ENCODE peak calls at places on chromosomes 3 and 15, in six cellular contexts. R is GM23338, N is spleen, W is stomach, X is GM12878, I is H1. K is an unnamed sample.

GRCh38 chr3:53166781-53167291 is 5.8 kb downstream of the PRKCD start:
- DNase-seq in W (peak), X (no peak), I (no peak), N (peak), R (no peak), K (no peak)

GRCh38 chr3:122560680-122561079 is 3.4 kb downstream of the PARP9 start:
- DNase-seq in R (peak), N (no peak), I (no peak), X (peak), W (peak), K (peak)

GRCh38 chr3:23325466-23326065 is 122.4 kb downstream of the UBE2E2 start:
- DNase-seq in W (no peak), I (no peak), N (no peak), X (peak), R (no peak), K (no peak)

GRCh38 chr3:4751057-4752051 is 227.9 kb upstream of the BHLHE40 start:
- DNase-seq in X (no peak), R (no peak), N (no peak), W (no peak), I (no peak), K (no peak)

GRCh38 chr3:147919496-147919895 is 510.3 kb downstream of the ZIC1 start:
- DNase-seq in R (no peak), N (no peak), W (no peak), X (no peak), I (no peak), K (no peak)

GRCh38 chr3:37308247-37308646 is 133.9 kb upstream of the LRRFIP2 start:
- DNase-seq in R (peak), I (no peak), X (no peak), N (no peak), W (no peak), K (peak)

GRCh38 chr15:57920916-57921315 is 144.6 kb downstream of the ALDH1A2 start:
- DNase-seq in I (no peak), R (no peak), N (no peak), X (no peak), W (no peak), K (no peak)

GRCh38 chr15:90143176-90143655 is 40.9 kb upstream of the IDH2 start:
- DNase-seq in N (peak), W (peak), R (peak), I (peak), X (no peak), K (no peak)

GRCh38 chr15:72532991-72533601 is 59.0 kb downstream of the ARIH1 start:
- DNase-seq in I (no peak), R (peak), N (no peak), W (no peak), X (no peak), K (no peak)

GRCh38 chr3:45125550-45126026 is 20.6 kb downstream of the CDCP1 start:
- DNase-seq in W (peak), N (no peak), I (no peak), R (no peak), X (no peak), K (no peak)

GRCh38 chr3:114092151-114093000 is 35.8 kb downstream of the QTRT2 start:
- DNase-seq in N (no peak), R (peak), W (no peak), I (no peak), X (no peak), K (no peak)

GRCh38 chr3:183502782-183503181 is 52.7 kb downstream of the KLHL6 start:
- DNase-seq in R (no peak), I (no peak), X (no peak), N (no peak), W (no peak), K (no peak)

GRCh38 chr15:39621210-39621609 is 40.3 kb downstream of the THBS1 start:
- DNase-seq in X (no peak), R (no peak), I (no peak), W (no peak), N (no peak), K (no peak)

GRCh38 chr3:106963446-106963845 is 413.8 kb upstream of the CCDC54 start:
- DNase-seq in R (no peak), N (no peak), X (no peak), I (no peak), W (no peak), K (no peak)

GRCh38 chr3:125374996-125375941 is at the start of gene ZNF148:
- DNase-seq in X (peak), R (peak), W (peak), I (peak), N (peak), K (peak)

GRCh38 chr15:74406992-74407705 is 26.6 kb downstream of the SEMA7A start:
- DNase-seq in R (peak), W (no peak), X (no peak), I (no peak), N (no peak), K (no peak)

GRCh38 chr3:51393564-51393963 is 2.5 kb downstream of the RBM15B start:
- DNase-seq in R (no peak), I (no peak), W (no peak), N (no peak), X (no peak), K (no peak)

GRCh38 chr3:68964694-68965093 is 32.3 kb upstream of the TAFA4 start:
- DNase-seq in R (no peak), N (no peak), W (no peak), I (no peak), X (no peak), K (no peak)

GRCh38 chr3:129576514-129577345 is 29.7 kb downstream of the PLXND1 start:
- DNase-seq in W (peak), X (peak), R (no peak), I (no peak), N (peak), K (no peak)
- H3K4me3 ChIP-seq in W (no peak), X (no peak), R (no peak), I (no peak), N (no peak), K (no peak)

GRCh38 chr15:98076021-98076816 is 115.7 kb downstream of the ARRDC4 start:
- DNase-seq in R (no peak), I (no peak), X (no peak), N (no peak), W (no peak), K (no peak)
- H3K27ac ChIP-seq in R (no peak), I (no peak), X (no peak), N (peak), W (peak), K (no peak)

GRCh38 chr15:29289179-29289578 is 19.6 kb upstream of the NSMCE3 start:
- DNase-seq in N (no peak), X (no peak), W (no peak), I (no peak), R (no peak), K (no peak)

GRCh38 chr15:29299784-29300183 is 30.2 kb upstream of the NSMCE3 start:
- DNase-seq in W (no peak), X (no peak), N (no peak), I (no peak), R (no peak), K (no peak)

GRCh38 chr15:29291067-29291466 is 21.4 kb upstream of the NSMCE3 start:
- DNase-seq in R (no peak), N (no peak), W (no peak), X (no peak), I (no peak), K (no peak)

GRCh38 chr15:29299331-29299730 is 29.7 kb upstream of the NSMCE3 start:
- DNase-seq in W (no peak), I (no peak), N (no peak), X (no peak), R (no peak), K (no peak)

DNA sequence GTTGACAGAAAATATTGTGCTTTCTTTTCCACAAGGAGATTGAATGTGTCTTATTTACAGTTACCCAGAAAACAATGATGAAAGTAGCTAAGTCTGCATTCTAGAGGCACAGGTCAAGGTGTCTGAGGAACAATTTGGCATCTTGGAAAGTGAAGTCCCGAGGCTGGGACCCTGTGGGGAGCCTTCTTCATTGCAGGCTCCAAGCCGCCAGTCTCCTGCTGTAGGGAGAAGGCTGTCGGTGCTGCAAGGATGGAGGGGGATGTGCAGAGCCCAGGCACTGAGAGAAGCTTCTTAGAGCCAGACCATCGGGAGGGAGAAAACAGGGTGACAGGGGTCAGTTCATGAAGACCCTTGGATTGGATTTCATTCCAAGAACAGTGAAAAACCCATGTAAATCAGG is 25.1 kb upstream of the NSMCE3 start:
- DNase-seq in W (no peak), X (no peak), I (no peak), R (no peak), N (no peak), K (no peak)
- TF ChIP-seq POLR2AphosphoS5 in W (no peak), X (no peak), I (no peak), R (no peak), N (no peak), K (no peak)

GRCh38 chr3:12759097-12759679 is at the start of gene TMEM40:
- DNase-seq in W (no peak), X (no peak), R (peak), I (no peak), N (no peak), K (no peak)
- H3K4me3 ChIP-seq in W (no peak), X (no peak), R (no peak), I (no peak), N (no peak), K (no peak)

GRCh38 chr15:31227235-31227634 is 99.4 kb upstream of the KLF13 start:
- DNase-seq in I (no peak), N (no peak), W (no peak), R (no peak), X (no peak), K (no peak)

GRCh38 chr15:31228980-31229826 is 97.4 kb upstream of the KLF13 start:
- DNase-seq in X (peak), I (no peak), R (peak), N (peak), W (peak), K (no peak)

GRCh38 chr15:31225356-31225955 is 101.2 kb upstream of the KLF13 start:
- DNase-seq in W (no peak), I (no peak), N (no peak), X (no peak), R (no peak), K (no peak)

GRCh38 chr15:31226011-31226410 is 100.6 kb upstream of the KLF13 start:
- DNase-seq in N (no peak), R (no peak), W (no peak), X (no peak), I (no peak), K (no peak)

GRCh38 chr15:31227954-31228542 is 98.6 kb upstream of the KLF13 start:
- DNase-seq in R (no peak), I (no peak), X (no peak), W (no peak), N (no peak), K (no peak)
- H3K27ac ChIP-seq in R (no peak), I (no peak), X (peak), W (peak), N (no peak), K (no peak)

K was measured in SK-N-MC.